ENCODE peak calls at places on chromosomes 7 and 10, in ten cellular contexts. R is NCI-H1436, S is ACHN, T is PC-3, A is glutamatergic neuron, P is T47D, C is fibroblast of the aortic adventitia, M is keratinocyte, U is EH, L is skeletal muscle cell. O is an unnamed sample.

GRCh38 chr7:48667434-48667833 is 256.9 kb upstream of the CDC14C start:
- DNase-seq in R (no peak), S (no peak), T (no peak), A (no peak), P (no peak), C (no peak), M (no peak), U (no peak), L (no peak), O (no peak)

GRCh38 chr10:122510736-122511135 is 49.4 kb downstream of the HTRA1 start:
- DNase-seq in R (no peak), S (no peak), T (no peak), A (no peak), P (no peak), C (no peak), M (no peak), U (no peak), L (no peak), O (no peak)

GRCh38 chr10:22655312-22655973 is 58.9 kb downstream of the PIP4K2A start:
- DNase-seq in R (no peak), S (no peak), T (peak), A (no peak), P (no peak), C (peak), M (no peak), U (peak), L (peak), O (peak)

GRCh38 chr7:85135931-85136330 is 50.9 kb downstream of the SEMA3D start:
- DNase-seq in R (no peak), S (no peak), T (peak), A (no peak), P (no peak), C (peak), M (no peak), U (peak), L (peak), O (no peak)

GRCh38 chr10:31101123-31101522 is 69.5 kb upstream of the ZNF438 start:
- DNase-seq in R (no peak), S (peak), T (peak), A (no peak), P (no peak), C (peak), M (peak), U (peak), L (peak), O (peak)

GRCh38 chr7:21504021-21504420 is 38.8 kb upstream of the DNAH11 start:
- DNase-seq in R (no peak), S (no peak), T (peak), A (no peak), P (no peak), C (no peak), M (no peak), U (no peak), L (no peak), O (peak)

GRCh38 chr10:131155903-131156285 is 155.6 kb downstream of the TCERG1L start:
- DNase-seq in R (no peak), S (no peak), T (no peak), A (no peak), P (no peak), C (no peak), M (no peak), U (no peak), L (no peak), O (no peak)

GRCh38 chr7:100091411-100092181 is 2.8 kb downstream of the COPS6 start:
- DNase-seq in R (no peak), S (no peak), T (no peak), A (no peak), P (no peak), C (no peak), M (no peak), U (peak), L (no peak), O (peak)

GRCh38 chr7:39073432-39073831 is 95.7 kb downstream of the POU6F2 start:
- DNase-seq in R (no peak), S (no peak), T (no peak), A (peak), P (no peak), C (no peak), M (no peak), U (no peak), L (no peak), O (peak)

GRCh38 chr10:62844280-62845011 is 28.3 kb upstream of the EGR2 start:
- DNase-seq in R (no peak), S (no peak), T (no peak), A (no peak), P (no peak), C (no peak), M (no peak), U (no peak), L (no peak), O (no peak)

GRCh38 chr10:34152434-34152833 is 662.7 kb downstream of the PARD3 start:
- DNase-seq in R (no peak), S (no peak), T (no peak), A (no peak), P (no peak), C (no peak), M (no peak), U (no peak), L (no peak), O (no peak)

GRCh38 chr10:112963835-112964234 is 13.8 kb downstream of the TCF7L2 start:
- DNase-seq in R (no peak), S (peak), T (peak), A (no peak), P (no peak), C (peak), M (no peak), U (peak), L (no peak), O (peak)

GRCh38 chr7:57403601-57404342 is 46.2 kb upstream of the ZNF716 start:
- DNase-seq in R (no peak), S (no peak), T (peak), A (no peak), P (peak), C (no peak), M (no peak), U (no peak), L (no peak), O (no peak)

GRCh38 chr7:4014649-4015048 is 667.4 kb upstream of the FOXK1 start:
- DNase-seq in R (no peak), S (no peak), T (no peak), A (no peak), P (no peak), C (no peak), M (no peak), U (no peak), L (no peak), O (no peak)

GRCh38 chr7:95398155-95398940 is 2.2 kb upstream of the PON3 start:
- DNase-seq in R (no peak), S (no peak), T (no peak), A (no peak), P (no peak), C (no peak), M (no peak), U (no peak), L (no peak), O (no peak)

GRCh38 chr7:31033674-31034073 is 18.4 kb upstream of the ADCYAP1R1 start:
- DNase-seq in R (no peak), S (no peak), T (no peak), A (no peak), P (no peak), C (no peak), M (no peak), U (no peak), L (no peak), O (no peak)

O was measured in kidney tubule cell.